ENCODE peak calls at places on chromosome 1, in six cellular contexts. I, N, X, B, A and F are unnamed samples.

GRCh38 chr1:112887599-112888303 is 68.2 kb downstream of the SLC16A1 start:
- DNase-seq in A (no peak), B (no peak), N (no peak), X (no peak), I (no peak), F (no peak)

GRCh38 chr1:63918395-63918945 is 144.7 kb downstream of the ROR1 start:
- DNase-seq in A (no peak), I (no peak), X (no peak), B (no peak), N (no peak), F (no peak)

GRCh38 chr1:9293512-9294439 is 1.1 kb downstream of the SPSB1 start:
- DNase-seq in I (no peak), N (no peak), B (no peak), X (no peak), A (peak), F (no peak)

GRCh38 chr1:41390171-41390570 is 28.9 kb downstream of the FOXO6 start:
- DNase-seq in N (no peak), X (no peak), A (no peak), I (no peak), B (no peak), F (no peak)

GRCh38 chr1:226808501-226808900 is 61.9 kb upstream of the PSEN2 start:
- DNase-seq in B (no peak), X (no peak), I (no peak), A (no peak), N (no peak), F (no peak)

GRCh38 chr1:245298781-245299180 is 144.0 kb downstream of the KIF26B start:
- DNase-seq in X (no peak), N (no peak), I (no peak), A (no peak), B (no peak), F (no peak)

GRCh38 chr1:212583643-212584042 is 24.9 kb upstream of the ATF3 start:
- DNase-seq in X (no peak), I (no peak), N (no peak), A (no peak), B (no peak), F (no peak)

GRCh38 chr1:35345439-35345981 is 77.0 kb downstream of the ZMYM4 start:
- DNase-seq in I (no peak), X (no peak), N (no peak), A (no peak), B (no peak), F (no peak)

GRCh38 chr1:167081594-167081993 is 8.6 kb downstream of the GPA33 start:
- DNase-seq in X (no peak), I (no peak), B (no peak), N (no peak), A (no peak), F (no peak)

GRCh38 chr1:19411612-19412011 is 73.7 kb downstream of the CAPZB start:
- DNase-seq in I (no peak), B (no peak), A (no peak), N (no peak), X (no peak), F (no peak)

GRCh38 chr1:15947382-15948090 is 28.4 kb downstream of the ZBTB17 start:
- DNase-seq in B (no peak), A (no peak), I (no peak), X (no peak), N (no peak), F (no peak)

GRCh38 chr1:93448292-93448982 is 519 bp downstream of the FNBP1L start:
- DNase-seq in I (peak), B (peak), X (no peak), A (peak), N (no peak), F (peak)

GRCh38 chr1:219427989-219428388 is 184.9 kb downstream of the ZC3H11B start:
- DNase-seq in A (no peak), I (no peak), N (no peak), X (no peak), B (no peak), F (no peak)

GRCh38 chr1:201591348-201591747 is 52.4 kb downstream of the NAV1 start:
- DNase-seq in I (no peak), N (no peak), B (no peak), X (no peak), A (no peak), F (no peak)

GRCh38 chr1:20578062-20578461 is 10.8 kb upstream of the CDA start:
- DNase-seq in N (no peak), X (no peak), I (no peak), A (no peak), B (no peak), F (no peak)

GRCh38 chr1:44002606-44003157 is 11.3 kb downstream of the CCDC24 start:
- DNase-seq in X (no peak), A (no peak), B (no peak), I (no peak), N (no peak), F (no peak)

GRCh38 chr1:202163281-202164270 is 3.2 kb upstream of the PTPN7 start:
- DNase-seq in B (no peak), X (no peak), I (no peak), N (no peak), A (no peak), F (no peak)

GRCh38 chr1:177650947-177651346 is 318.9 kb downstream of the SEC16B start:
- DNase-seq in N (no peak), I (no peak), X (no peak), B (no peak), A (no peak), F (no peak)

GRCh38 chr1:31666290-31666963 is 21.8 kb upstream of the PEF1 start:
- DNase-seq in A (no peak), B (no peak), I (no peak), N (no peak), X (no peak), F (no peak)

GRCh38 chr1:52927219-52928082 is at the start of gene SCP2:
- DNase-seq in I (peak), N (peak), B (peak), X (peak), A (peak), F (peak)

GRCh38 chr1:248375446-248375845 is at the start of gene OR2T6:
- DNase-seq in B (no peak), I (no peak), A (no peak), X (no peak), N (no peak), F (no peak)

GRCh38 chr1:43058545-43059360 is 100.1 kb upstream of the SLC2A1 start:
- DNase-seq in N (no peak), B (no peak), A (no peak), I (no peak), X (no peak), F (no peak)

GRCh38 chr1:116754203-116754977 is at the start of gene CD2:
- DNase-seq in N (no peak), A (peak), X (no peak), I (no peak), B (no peak), F (no peak)

GRCh38 chr1:95854457-95854856 is 620.4 kb downstream of the RWDD3 start:
- DNase-seq in I (no peak), X (no peak), A (no peak), N (no peak), B (no peak), F (peak)

GRCh38 chr1:230825061-230825803 is 43.1 kb downstream of the C1orf198 start:
- DNase-seq in X (no peak), B (no peak), I (no peak), A (no peak), N (no peak), F (no peak)

GRCh38 chr1:198657550-198658064 is 18.8 kb downstream of the PTPRC start:
- DNase-seq in B (no peak), I (no peak), X (no peak), N (no peak), A (peak), F (no peak)

GRCh38 chr1:39631361-39632331 is 7.8 kb downstream of the HEYL start:
- DNase-seq in I (no peak), N (no peak), X (no peak), A (no peak), B (no peak), F (no peak)

GRCh38 chr1:230113605-230114241 is 46.7 kb downstream of the GALNT2 start:
- DNase-seq in I (no peak), N (no peak), B (peak), A (no peak), X (peak), F (no peak)

GRCh38 chr1:77438239-77438913 is 156.6 kb downstream of the AK5 start:
- DNase-seq in N (no peak), A (no peak), X (no peak), B (no peak), I (no peak), F (no peak)

GRCh38 chr1:226939439-226940028 is 560 bp upstream of the COQ8A start:
- DNase-seq in A (no peak), X (peak), N (peak), I (peak), B (peak), F (peak)

GRCh38 chr1:246786606-246787238 is 62.5 kb downstream of the SCCPDH start:
- DNase-seq in B (no peak), N (no peak), I (no peak), A (no peak), X (no peak), F (peak)

GRCh38 chr1:175591083-175591743 is 152.2 kb downstream of the TNR start:
- DNase-seq in I (peak), B (no peak), A (no peak), X (no peak), N (no peak), F (no peak)

GRCh38 chr1:13968361-13968760 is 268.4 kb downstream of the PRDM2 start:
- DNase-seq in B (no peak), X (no peak), N (no peak), A (no peak), I (no peak), F (no peak)

GRCh38 chr1:21598904-21599303 is 70.3 kb downstream of the RAP1GAP start:
- DNase-seq in A (no peak), N (no peak), B (no peak), X (no peak), I (no peak), F (no peak)

GRCh38 chr1:225977937-225978748 is 21.0 kb downstream of the SDE2 start:
- DNase-seq in X (no peak), N (no peak), B (no peak), I (no peak), A (no peak), F (no peak)